ENCODE peak calls at places on chromosomes 12 and 14, in eight cellular contexts. E, Z, M, V, D, Y, N and Q are unnamed samples.

GRCh38 chr14:33352821-33353220 is 414.1 kb downstream of the NPAS3 start:
- DNase-seq in E (no peak), D (no peak), Z (no peak), M (no peak), Y (no peak), V (peak; percentile 77), N (no peak), Q (no peak)

GRCh38 chr14:50830932-50831703 is at the start of gene NIN:
- DNase-seq in Z (peak; percentile 81), V (peak; percentile 86), D (peak; percentile 59), N (peak; percentile 49), Y (peak; percentile 89), M (peak; percentile 88), E (no peak), Q (no peak)

GRCh38 chr12:64780531-64781373 is 21.5 kb upstream of the GNS start:
- DNase-seq in Z (no peak), D (no peak), V (no peak), E (no peak), Y (peak; percentile 60), M (peak; percentile 36), N (peak; percentile 20), Q (no peak)

GRCh38 chr14:26598672-26599131 is 869 bp upstream of the NOVA1 start:
- DNase-seq in V (no peak), D (no peak), Y (no peak), E (no peak), N (peak; percentile 2), Z (no peak), M (no peak), Q (no peak)

GRCh38 chr12:66623455-66623854 is 55.4 kb downstream of the GRIP1 start:
- DNase-seq in D (no peak), Z (no peak), V (peak; percentile 27), E (no peak), Y (no peak), M (peak; percentile 18), N (no peak), Q (no peak)

GRCh38 chr12:121762269-121762668 is 31.2 kb downstream of the RHOF start:
- DNase-seq in E (no peak), N (no peak), Z (no peak), D (no peak), M (no peak), V (no peak), Y (peak; percentile 74), Q (no peak)

GRCh38 chr12:85504164-85504563 is 224.1 kb downstream of the ALX1 start:
- DNase-seq in D (no peak), Y (no peak), V (no peak), M (no peak), N (no peak), Z (no peak), E (no peak), Q (no peak)

GRCh38 chr12:52147367-52147972 is 44.3 kb downstream of the KRT80 start:
- DNase-seq in Y (peak; percentile 96), E (no peak), D (no peak), Z (no peak), N (peak; percentile 95), M (peak; percentile 100), V (peak; percentile 98), Q (peak; percentile 97)

GRCh38 chr12:92175961-92176360 is 30.3 kb upstream of the BTG1 start:
- DNase-seq in D (no peak), Z (no peak), M (no peak), V (no peak), Y (no peak), E (no peak), N (no peak), Q (no peak)

GRCh38 chr12:51222461-51222860 is 4.6 kb upstream of the POU6F1 start:
- DNase-seq in E (no peak), Z (no peak), Y (no peak), V (no peak), M (no peak), N (no peak), D (no peak), Q (no peak)

GRCh38 chr12:3259976-3260375 is 182.8 kb downstream of the TSPAN9 start:
- DNase-seq in D (no peak), Z (no peak), E (no peak), V (no peak), M (no peak), Y (no peak), N (no peak), Q (no peak)

GRCh38 chr14:105314287-105315185 is at the start of gene PACS2:
- DNase-seq in D (peak; percentile 79), E (no peak), Y (peak; percentile 88), V (peak; percentile 81), N (peak; percentile 96), M (peak; percentile 82), Z (peak; percentile 87), Q (no peak)

GRCh38 chr12:1886396-1887008 is 31.9 kb downstream of the CACNA2D4 start:
- DNase-seq in Z (no peak), E (no peak), V (no peak), N (no peak), Y (no peak), M (no peak), D (no peak), Q (no peak)